ENCODE peak calls at places on chromosome 11, in eight cellular contexts. E is spleen; Q is B cell; W is HAP-1; V is NCI-H1092 treated with DMSO at 0.1 percent for 48 hours; S is central memory CD4-positive, alpha-beta T cell; X is non-pigmented ciliary epithelial cell; Z is AML-193. F is an unnamed sample.

GRCh38 chr11:30583505-30584280 is 2.5 kb downstream of the MPPED2 start:
- DNase-seq in W (peak), E (no peak), V (no peak), X (no peak), Z (no peak), S (no peak), Q (no peak), F (peak)

GRCh38 chr11:129146196-129146595 is 45.9 kb downstream of the ARHGAP32 start:
- DNase-seq in Q (no peak), W (no peak), V (no peak), E (no peak), Z (no peak), X (no peak), S (no peak), F (no peak)

GRCh38 chr11:106331163-106331562 is 253.7 kb downstream of the AASDHPPT start:
- DNase-seq in S (no peak), E (no peak), W (no peak), Z (no peak), V (no peak), Q (no peak), X (no peak), F (no peak)

GRCh38 chr11:66641834-66642233 is 3.3 kb downstream of the RBM4 start:
- DNase-seq in S (no peak), E (no peak), X (no peak), W (no peak), V (no peak), Z (no peak), Q (no peak), F (peak)

GRCh38 chr11:44457862-44458261 is 107.6 kb upstream of the CD82 start:
- DNase-seq in S (no peak), Z (no peak), X (no peak), E (no peak), V (no peak), Q (no peak), W (no peak), F (no peak)

GRCh38 chr11:1706634-1707400 is 9.8 kb downstream of the KRTAP5-6 start:
- DNase-seq in Z (peak), Q (no peak), V (no peak), S (no peak), W (no peak), X (no peak), E (peak), F (no peak)

GRCh38 chr11:128933481-128934178 is 9.0 kb downstream of the TP53AIP1 start:
- DNase-seq in Z (no peak), W (no peak), S (no peak), V (no peak), X (no peak), E (no peak), Q (no peak), F (no peak)

GRCh38 chr11:34791725-34792124 is 124.5 kb downstream of the APIP start:
- DNase-seq in E (no peak), V (no peak), X (no peak), Z (no peak), S (no peak), W (no peak), Q (no peak), F (no peak)

GRCh38 chr11:25691959-25692358 is 640.0 kb upstream of the ANO3 start:
- DNase-seq in S (no peak), E (no peak), V (no peak), X (no peak), Z (no peak), W (no peak), Q (no peak), F (no peak)

GRCh38 chr11:57778318-57779037 is 16.9 kb downstream of the CTNND1 start:
- DNase-seq in X (peak), E (peak), V (peak), Z (no peak), W (peak), S (no peak), Q (no peak), F (peak)

GRCh38 chr11:83008581-83008923 is 63.1 kb downstream of the RAB30 start:
- DNase-seq in E (no peak), X (peak), Z (no peak), W (no peak), V (no peak), S (no peak), Q (no peak), F (peak)

GRCh38 chr11:132742929-132743328 is 789.4 kb downstream of the OPCML start:
- DNase-seq in X (no peak), Z (no peak), E (no peak), S (no peak), W (no peak), V (no peak), Q (no peak), F (no peak)

GRCh38 chr11:3165152-3165705 is at the start of gene OSBPL5:
- DNase-seq in S (peak), X (no peak), V (no peak), Q (no peak), Z (peak), W (peak), E (peak), F (peak)

GRCh38 chr11:101567086-101567485 is 16.7 kb downstream of the TRPC6 start:
- DNase-seq in S (no peak), V (no peak), W (peak), Z (no peak), X (no peak), Q (no peak), E (no peak), F (no peak)

GRCh38 chr11:130890039-130890745 is 26.1 kb downstream of the SNX19 start:
- DNase-seq in W (no peak), V (no peak), S (no peak), E (no peak), X (no peak), Z (no peak), Q (no peak), F (no peak)

GRCh38 chr11:45079075-45079444 is 67.4 kb upstream of the PRDM11 start:
- DNase-seq in S (no peak), Z (no peak), W (no peak), X (no peak), E (no peak), V (no peak), Q (no peak), F (no peak)

GRCh38 chr11:77322926-77323590 is 21.6 kb upstream of the GDPD4 start:
- DNase-seq in X (no peak), S (no peak), W (no peak), E (no peak), V (no peak), Q (no peak), Z (no peak), F (peak)

GRCh38 chr11:105000167-105000566 is 22.8 kb downstream of the CASP5 start:
- DNase-seq in X (no peak), Q (no peak), V (no peak), E (no peak), W (peak), Z (peak), S (no peak), F (no peak)